ENCODE peak calls at places on chromosome 22, in eight cellular contexts. S is heart left ventricle, H is right lobe of liver, Y is HepG2, R is IMR-90, I is body of pancreas, C is GM12878, T is upper lobe of left lung. B is an unnamed sample. For H3K36me3, the result is how much of the 10 kb centered on the place peaks cover.

GRCh38 chr22:48780597-48781277 is 1046.9 kb downstream of the BRD1 start:
- ATAC-seq in C (no peak), S (no peak), I (no peak), T (no peak), R (no peak), H (no peak), Y (no peak), B (no peak)

GRCh38 chr22:37284807-37285355 is 2.6 kb downstream of the CYTH4 start:
- ATAC-seq in H (peak), S (peak), T (peak), R (peak), Y (no peak), I (no peak), C (peak), B (peak)

GRCh38 chr22:40050258-40050657 is 55.5 kb downstream of the FAM83F start:
- ATAC-seq in T (no peak), Y (no peak), R (no peak), C (peak), I (no peak), H (no peak), S (no peak), B (no peak)

GRCh38 chr22:28656156-28656555 is 23.5 kb downstream of the TTC28 start:
- ATAC-seq in S (no peak), H (no peak), T (no peak), C (no peak), Y (no peak), I (no peak), R (no peak), B (no peak)

GRCh38 chr22:28989484-28989883 is 72.1 kb downstream of the C22orf31 start:
- ATAC-seq in R (no peak), Y (no peak), H (no peak), S (no peak), C (no peak), I (no peak), T (no peak), B (no peak)

GRCh38 chr22:41910050-41910598 is 4.8 kb downstream of the SHISA8 start:
- ATAC-seq in Y (peak), S (peak), T (no peak), C (no peak), I (peak), R (peak), H (no peak), B (peak)

GRCh38 chr22:23220485-23221350 is 40.4 kb downstream of the BCR start:
- ATAC-seq in R (peak), T (peak), C (peak), S (peak), I (no peak), H (no peak), Y (no peak), B (peak)

GRCh38 chr22:25232301-25232700 is 12.9 kb downstream of the CRYBB2 start:
- ATAC-seq in T (no peak), H (no peak), S (no peak), Y (no peak), C (no peak), R (no peak), I (no peak), B (no peak)

GRCh38 chr22:50606126-50606525 is 5.5 kb downstream of the MAPK8IP2 start:
- ATAC-seq in Y (peak), C (peak), T (no peak), I (no peak), R (no peak), S (no peak), H (no peak), B (no peak)

GRCh38 chr22:26460202-26460601 is 23.4 kb downstream of the HPS4 start:
- ATAC-seq in H (no peak), C (no peak), Y (no peak), T (no peak), I (no peak), R (no peak), S (no peak), B (no peak)

GRCh38 chr22:35589071-35589735 is 27.9 kb downstream of the MB start:
- ATAC-seq in R (peak), T (no peak), C (no peak), S (peak), Y (peak), H (peak), I (peak), B (peak)

GRCh38 chr22:49817359-49817758 is 10.3 kb downstream of the BRD1 start:
- ATAC-seq in S (no peak), Y (peak), C (peak), H (no peak), T (no peak), I (no peak), R (no peak), B (no peak)

GRCh38 chr22:50010676-50011446 is 1.7 kb downstream of the IL17REL start:
- ATAC-seq in C (peak), S (no peak), Y (no peak), H (no peak), T (no peak), R (no peak), I (no peak), B (no peak)

GRCh38 chr22:38843201-38843715 is 570 bp downstream of the NPTXR start:
- ATAC-seq in C (peak), T (no peak), Y (peak), R (peak), S (peak), H (peak), I (peak), B (peak)
- TF ChIP-seq POLR2A in C (no peak), T (no peak), Y (no peak), R (no peak), S (no peak), H (no peak), I (peak), B (no peak)

GRCh38 chr22:45818130-45819085 is 146.8 kb downstream of the ATXN10 start:
- ATAC-seq in Y (peak), S (peak), H (peak), I (peak), T (peak), C (no peak), R (peak), B (no peak)

GRCh38 chr22:45819305-45819704 is 147.7 kb downstream of the ATXN10 start:
- ATAC-seq in H (no peak), T (no peak), Y (no peak), I (no peak), R (no peak), S (no peak), C (no peak), B (no peak)

GRCh38 chr22:45826520-45826919 is 150.4 kb downstream of the WNT7B start:
- ATAC-seq in T (no peak), S (no peak), Y (no peak), I (no peak), H (no peak), R (no peak), C (no peak), B (no peak)

GRCh38 chr22:45828836-45829235 is 148.1 kb downstream of the WNT7B start:
- ATAC-seq in H (no peak), I (no peak), Y (no peak), C (no peak), S (no peak), R (no peak), T (no peak), B (no peak)

DNA sequence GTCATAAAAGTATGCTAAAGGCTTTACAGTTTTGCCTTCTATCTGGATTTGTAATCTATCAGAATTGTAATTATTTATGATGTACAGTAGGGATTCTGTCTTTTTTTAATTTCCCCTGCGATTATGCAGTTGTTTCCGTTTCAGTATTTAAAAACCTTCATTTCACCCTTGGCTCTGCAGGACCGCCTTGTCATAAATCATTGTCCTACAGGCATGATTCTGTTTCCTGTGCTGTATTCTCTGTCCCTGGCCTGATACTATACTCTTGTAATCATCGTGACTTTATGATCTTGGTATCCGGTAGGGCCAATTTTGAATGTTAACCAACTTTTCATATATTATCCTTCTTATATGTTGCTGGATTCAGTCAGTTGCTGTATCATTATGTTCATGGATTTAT is 151.7 kb downstream of the ATXN10 start:
- ATAC-seq in I (no peak), S (no peak), C (no peak), T (no peak), H (no peak), Y (no peak), R (no peak), B (no peak)
- H3K36me3 ChIP-seq in I (under half), S (under half), C (under half), T (under half), H (under half), Y (under half), R (under half), B (under half)

GRCh38 chr22:31944700-31945477 is 554 bp downstream of the YWHAH start:
- ATAC-seq in I (peak), R (peak), S (peak), Y (peak), H (peak), T (peak), C (peak), B (peak)
- TF ChIP-seq POLR2A in I (peak), R (no peak), S (no peak), Y (no peak), H (peak), T (no peak), C (no peak), B (peak)

DNA sequence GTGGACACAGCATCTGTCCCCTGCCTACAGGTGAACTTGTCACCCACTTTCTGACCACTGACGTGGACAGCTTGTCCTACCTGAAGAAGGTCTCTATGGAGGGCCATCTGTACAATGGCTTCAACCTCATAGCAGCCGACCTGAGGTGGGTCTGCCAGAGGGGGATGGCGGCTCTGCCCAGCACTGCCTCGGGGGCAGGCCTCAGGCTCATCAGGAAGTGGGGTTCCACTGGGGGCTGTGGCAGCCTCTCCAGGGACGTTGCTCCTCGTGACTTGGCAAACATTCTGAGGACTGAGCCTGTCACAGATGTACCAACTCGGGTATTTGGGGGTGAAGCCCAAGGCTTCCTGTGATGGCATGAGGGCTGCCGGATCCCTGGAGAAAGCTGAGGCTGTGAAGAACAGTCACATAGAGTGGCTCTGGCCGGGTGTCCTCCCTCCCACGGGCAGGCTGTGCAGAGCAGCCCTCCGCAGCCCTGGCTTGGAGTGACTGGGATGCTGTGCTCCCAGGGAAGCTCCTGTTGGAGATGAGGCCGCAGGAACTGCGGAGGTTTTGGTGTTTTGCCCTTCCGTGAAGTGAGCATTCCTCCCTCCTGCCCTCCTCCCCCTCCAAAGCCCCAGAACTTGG is 26.5 kb upstream of the DGCR8 start:
- ATAC-seq in S (no peak), C (no peak), Y (no peak), H (no peak), T (no peak), R (no peak), I (no peak), B (no peak)
- H3K36me3 ChIP-seq in S (half or more), C (under half), Y (under half), H (under half), T (under half), R (under half), I (under half), B (under half)

GRCh38 chr22:21866821-21867527 is 471 bp downstream of the MAPK1 start:
- ATAC-seq in C (no peak), S (no peak), H (no peak), I (peak), Y (peak), R (peak), T (peak), B (peak)

GRCh38 chr22:21862386-21863242 is 4.8 kb downstream of the MAPK1 start:
- ATAC-seq in S (no peak), Y (no peak), H (no peak), C (no peak), T (no peak), R (no peak), I (no peak), B (no peak)

GRCh38 chr22:21865041-21865440 is 2.4 kb downstream of the MAPK1 start:
- ATAC-seq in I (no peak), T (no peak), S (no peak), Y (no peak), H (no peak), C (no peak), R (no peak), B (no peak)

GRCh38 chr22:21868651-21869050 is 1.2 kb upstream of the MAPK1 start:
- ATAC-seq in S (no peak), R (no peak), C (no peak), Y (no peak), I (no peak), T (no peak), H (no peak), B (no peak)

DNA sequence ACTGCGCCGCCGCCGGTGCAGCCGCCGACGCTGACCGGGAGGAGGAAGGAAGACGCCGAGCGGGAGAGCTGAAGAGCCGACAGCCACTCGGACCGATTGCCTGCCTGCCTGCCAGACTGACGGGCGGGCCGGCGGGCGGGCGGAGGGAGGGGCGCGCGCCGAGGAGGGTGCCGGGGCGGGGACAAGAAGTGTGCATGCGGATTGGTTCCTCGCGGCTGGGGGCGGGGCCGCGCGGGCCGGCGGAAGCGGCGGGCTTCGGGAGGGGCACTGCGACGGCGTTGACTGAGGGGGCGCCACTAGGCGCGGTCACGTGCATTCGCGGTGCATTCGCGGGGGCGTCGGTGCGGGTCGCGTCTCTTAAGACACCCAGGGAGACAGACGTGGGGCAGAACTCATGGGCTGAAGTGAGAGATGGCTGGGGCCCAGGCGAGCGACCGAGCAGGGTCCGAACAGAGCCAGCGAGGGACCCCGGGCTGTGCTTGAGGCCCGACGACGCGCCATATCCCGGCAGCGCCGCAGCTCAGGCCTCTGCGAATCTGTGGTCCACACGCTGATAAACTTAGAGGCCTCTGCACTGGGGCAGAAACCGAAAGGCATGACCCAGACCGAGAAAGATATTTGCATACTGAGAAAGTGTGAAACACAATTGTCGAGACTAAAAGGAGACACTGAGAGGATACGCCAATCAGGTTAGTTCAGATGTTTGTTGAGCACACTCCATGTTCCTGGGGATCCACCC is at the start of gene MAPK1:
- ATAC-seq in I (peak), H (peak), Y (peak), R (peak), T (peak), C (peak), S (peak), B (peak)
- TF ChIP-seq POLR2A in I (peak), H (peak), Y (peak), R (peak), T (no peak), C (peak), S (no peak), B (peak)

B was measured in gastroesophageal sphincter.